ENCODE peak calls at places on chromosomes 12 and 14, in four cellular contexts. Z, X, B and Q are unnamed samples.
A peak's percentile ranks its signal among the peaks of the same experiment; 100 is the strongest.

GRCh38 chr14:77199590-77199989 is 18.0 kb downstream of the TMEM63C start:
- DNase-seq in X (no peak), B (no peak), Z (no peak), Q (no peak)

GRCh38 chr12:101221301-101221700 is 11.3 kb upstream of the SLC5A8 start:
- DNase-seq in X (no peak), Z (no peak), B (no peak), Q (no peak)

GRCh38 chr14:68952544-68953535 is 26.3 kb downstream of the ACTN1 start:
- DNase-seq in Z (no peak), B (no peak), X (no peak), Q (no peak)

GRCh38 chr12:112965643-112966042 is 12.7 kb upstream of the OAS2 start:
- DNase-seq in B (no peak), Z (no peak), X (no peak), Q (no peak)

GRCh38 chr12:57460457-57461325 is 1.1 kb downstream of the GLI1 start:
- DNase-seq in B (no peak), X (no peak), Z (peak; percentile 96), Q (peak; percentile 29)

GRCh38 chr12:58966939-58967338 is 46.6 kb upstream of the LRIG3 start:
- DNase-seq in Z (no peak), X (no peak), B (no peak), Q (no peak)

GRCh38 chr12:6941786-6942185 is 1.8 kb upstream of the RNU7-1 start:
- DNase-seq in B (no peak), X (no peak), Z (no peak), Q (no peak)

GRCh38 chr14:96064866-96065265 is 25.7 kb downstream of the C14orf132 start:
- DNase-seq in B (no peak), X (no peak), Z (no peak), Q (no peak)

GRCh38 chr12:400828-401227 is 616 bp upstream of the CCDC77 start:
- DNase-seq in B (no peak), Z (no peak), X (no peak), Q (no peak)
- H3K27ac ChIP-seq in B (no peak overlapping the region), Z (no peak overlapping the region), X (no peak overlapping the region), Q (no peak overlapping the region)

GRCh38 chr14:51394804-51395203 is 154.8 kb downstream of the TMX1 start:
- DNase-seq in X (peak; percentile 70), Z (no peak), B (no peak), Q (no peak)

GRCh38 chr14:51396222-51396815 is 156.3 kb downstream of the TMX1 start:
- DNase-seq in Z (no peak), B (no peak), X (peak; percentile 93), Q (no peak)

GRCh38 chr14:51398898-51399297 is 158.9 kb downstream of the TMX1 start:
- DNase-seq in B (no peak), X (peak; percentile 72), Z (no peak), Q (no peak)

GRCh38 chr14:51394391-51394790 is 154.3 kb downstream of the TMX1 start:
- DNase-seq in B (no peak), Z (no peak), X (no peak), Q (no peak)

DNA sequence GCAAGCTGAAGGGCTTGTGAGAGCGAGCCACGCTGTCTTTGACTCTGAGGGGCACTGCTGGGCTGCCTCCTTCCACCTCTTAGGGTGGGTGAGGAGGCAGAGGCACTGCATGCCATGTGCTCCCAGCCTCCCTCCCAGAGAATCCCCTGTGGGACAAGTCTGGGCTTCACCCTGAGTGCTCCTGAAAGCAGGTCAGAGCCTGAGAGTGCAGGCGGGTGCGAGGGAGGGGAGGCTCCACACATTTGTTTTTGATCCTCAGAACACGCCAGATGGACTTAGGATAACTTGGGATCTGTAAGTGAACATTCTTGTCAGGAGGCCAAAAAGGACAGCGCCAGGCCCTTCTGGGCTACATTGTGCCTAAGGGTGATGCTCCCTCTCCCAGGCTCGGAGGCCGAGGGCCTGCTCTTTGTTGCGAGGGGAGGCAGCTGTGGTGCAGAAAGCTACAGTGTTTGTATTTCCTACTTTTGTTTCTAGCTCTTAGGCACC is 155.4 kb downstream of the TMX1 start:
- DNase-seq in B (no peak), Z (peak; percentile 37), X (no peak), Q (no peak)
- H3K4me1 ChIP-seq in B (no peaks in the 10 kb centered on the region), Z (peaks cover 16% of the 10 kb centered on the region), X (peaks cover 63% of the 10 kb centered on the region), Q (no peaks in the 10 kb centered on the region)

DNA sequence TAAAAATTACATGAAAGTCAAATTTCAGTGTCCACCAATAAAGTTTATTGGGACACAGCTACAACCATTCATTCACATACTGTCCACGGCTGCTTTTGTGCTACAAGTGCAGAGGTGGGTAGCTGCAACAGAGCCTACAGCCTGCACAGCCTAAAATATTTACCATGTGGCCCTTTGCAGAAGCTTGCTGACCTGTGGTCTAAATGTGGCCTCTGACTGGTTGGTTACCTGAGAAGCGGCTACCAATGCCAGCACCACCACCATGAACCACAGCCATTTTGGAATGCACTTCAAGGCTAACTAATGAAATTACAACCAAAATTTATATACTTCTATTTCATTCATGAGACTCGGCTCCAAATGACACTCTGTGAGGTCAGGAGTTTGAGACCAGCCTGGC is 58.6 kb downstream of the NT5DC3 start:
- DNase-seq in X (no peak), B (no peak), Z (no peak), Q (no peak)
- H3K9me3 ChIP-seq in X (no peaks in the 10 kb centered on the region), B (no peaks in the 10 kb centered on the region), Z (no peaks in the 10 kb centered on the region), Q (no peaks in the 10 kb centered on the region)

DNA sequence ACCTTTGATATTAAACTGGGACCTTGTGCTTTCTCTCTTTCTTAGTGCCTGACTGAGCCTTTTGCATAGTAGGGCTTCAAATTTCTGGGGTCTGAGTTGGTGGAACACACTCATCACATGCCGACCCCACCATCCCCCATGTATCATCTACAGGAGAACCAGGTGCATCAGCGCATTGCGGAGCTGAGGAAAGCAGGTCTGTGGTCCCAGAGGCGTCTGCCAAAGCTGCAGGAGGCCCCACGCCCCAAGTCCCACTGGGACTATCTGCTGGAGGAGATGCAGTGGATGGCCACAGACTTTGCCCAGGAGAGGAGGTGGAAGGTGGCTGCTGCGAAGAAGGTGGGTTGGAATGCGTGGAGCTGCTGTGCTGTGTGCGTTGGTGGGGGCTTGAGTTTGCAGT is 37.8 kb downstream of the EP400 start:
- DNase-seq in X (no peak), Z (no peak), B (no peak), Q (no peak)
- H3K27ac ChIP-seq in X (no peak overlapping the region), Z (peak overlapping the region; percentile 39), B (no peak overlapping the region), Q (no peak overlapping the region)